ENCODE peak calls at places on chromosomes 6 and 20, in seven cellular contexts. One of them, this sample, is unnamed.

GRCh38 chr6:47852727-47853126 is 70.9 kb downstream of the OPN5 start:
- DNase-seq in DMS79: no peak
- DNase-seq in neural crest cell: no peak
- DNase-seq in activated T-cell treated with anti-CD3 and anti-CD28 coated beads for 48 hours: no peak
- DNase-seq in AG04449: no peak
- DNase-seq in stimulated activated CD4-positive, alpha-beta T cell treated with anti-CD3 and anti-CD28 coated beads, Interleukin-4, amount 100 ng/mL, for 48 hours: no peak
- DNase-seq in NT2/D1: no peak
- DNase-seq in this sample: no peak

GRCh38 chr20:4488407-4489339 is 233.0 kb upstream of the PRND start:
- DNase-seq in DMS79: no peak
- DNase-seq in neural crest cell: no peak
- DNase-seq in activated T-cell treated with anti-CD3 and anti-CD28 coated beads for 48 hours: no peak
- DNase-seq in AG04449: peak
- DNase-seq in stimulated activated CD4-positive, alpha-beta T cell treated with anti-CD3 and anti-CD28 coated beads, Interleukin-4, amount 100 ng/mL, for 48 hours: no peak
- DNase-seq in NT2/D1: no peak
- DNase-seq in this sample: no peak

GRCh38 chr6:135759831-135760230 is 91.7 kb upstream of the PDE7B start:
- DNase-seq in DMS79: no peak
- DNase-seq in neural crest cell: no peak
- DNase-seq in activated T-cell treated with anti-CD3 and anti-CD28 coated beads for 48 hours: no peak
- DNase-seq in AG04449: no peak
- DNase-seq in stimulated activated CD4-positive, alpha-beta T cell treated with anti-CD3 and anti-CD28 coated beads, Interleukin-4, amount 100 ng/mL, for 48 hours: no peak
- DNase-seq in NT2/D1: no peak
- DNase-seq in this sample: no peak

GRCh38 chr6:157514659-157515496 is 133.9 kb downstream of the ZDHHC14 start:
- DNase-seq in DMS79: no peak
- DNase-seq in neural crest cell: no peak
- DNase-seq in activated T-cell treated with anti-CD3 and anti-CD28 coated beads for 48 hours: no peak
- DNase-seq in AG04449: no peak
- DNase-seq in stimulated activated CD4-positive, alpha-beta T cell treated with anti-CD3 and anti-CD28 coated beads, Interleukin-4, amount 100 ng/mL, for 48 hours: no peak
- DNase-seq in NT2/D1: no peak
- DNase-seq in this sample: no peak

GRCh38 chr6:115972679-115973078 is 88.0 kb downstream of the FRK start:
- DNase-seq in DMS79: no peak
- DNase-seq in neural crest cell: no peak
- DNase-seq in activated T-cell treated with anti-CD3 and anti-CD28 coated beads for 48 hours: no peak
- DNase-seq in AG04449: no peak
- DNase-seq in stimulated activated CD4-positive, alpha-beta T cell treated with anti-CD3 and anti-CD28 coated beads, Interleukin-4, amount 100 ng/mL, for 48 hours: no peak
- DNase-seq in NT2/D1: no peak
- DNase-seq in this sample: no peak

GRCh38 chr20:33539129-33539528 is 49.2 kb downstream of the CBFA2T2 start:
- DNase-seq in DMS79: no peak
- DNase-seq in neural crest cell: no peak
- DNase-seq in activated T-cell treated with anti-CD3 and anti-CD28 coated beads for 48 hours: no peak
- DNase-seq in AG04449: no peak
- DNase-seq in stimulated activated CD4-positive, alpha-beta T cell treated with anti-CD3 and anti-CD28 coated beads, Interleukin-4, amount 100 ng/mL, for 48 hours: no peak
- DNase-seq in NT2/D1: no peak
- DNase-seq in this sample: no peak

GRCh38 chr6:116008470-116009229 is 52.0 kb downstream of the FRK start:
- DNase-seq in DMS79: no peak
- DNase-seq in neural crest cell: no peak
- DNase-seq in activated T-cell treated with anti-CD3 and anti-CD28 coated beads for 48 hours: no peak
- DNase-seq in AG04449: peak
- DNase-seq in stimulated activated CD4-positive, alpha-beta T cell treated with anti-CD3 and anti-CD28 coated beads, Interleukin-4, amount 100 ng/mL, for 48 hours: no peak
- DNase-seq in NT2/D1: no peak
- DNase-seq in this sample: no peak

GRCh38 chr6:157647261-157647915 is 175.7 kb upstream of the SNX9 start:
- DNase-seq in DMS79: no peak
- DNase-seq in neural crest cell: no peak
- DNase-seq in activated T-cell treated with anti-CD3 and anti-CD28 coated beads for 48 hours: no peak
- DNase-seq in AG04449: no peak
- DNase-seq in stimulated activated CD4-positive, alpha-beta T cell treated with anti-CD3 and anti-CD28 coated beads, Interleukin-4, amount 100 ng/mL, for 48 hours: no peak
- DNase-seq in NT2/D1: no peak
- DNase-seq in this sample: no peak

GRCh38 chr6:118783931-118784528 is 109.9 kb upstream of the ASF1A start:
- DNase-seq in DMS79: no peak
- DNase-seq in neural crest cell: no peak
- DNase-seq in activated T-cell treated with anti-CD3 and anti-CD28 coated beads for 48 hours: no peak
- DNase-seq in AG04449: no peak
- DNase-seq in stimulated activated CD4-positive, alpha-beta T cell treated with anti-CD3 and anti-CD28 coated beads, Interleukin-4, amount 100 ng/mL, for 48 hours: no peak
- DNase-seq in NT2/D1: no peak
- DNase-seq in this sample: no peak

GRCh38 chr6:142946924-142947701 is 2.1 kb upstream of the HIVEP2 start:
- DNase-seq in DMS79: peak
- DNase-seq in neural crest cell: peak
- DNase-seq in activated T-cell treated with anti-CD3 and anti-CD28 coated beads for 48 hours: peak
- DNase-seq in AG04449: no peak
- DNase-seq in stimulated activated CD4-positive, alpha-beta T cell treated with anti-CD3 and anti-CD28 coated beads, Interleukin-4, amount 100 ng/mL, for 48 hours: peak
- DNase-seq in NT2/D1: no peak
- DNase-seq in this sample: no peak

GRCh38 chr20:21203036-21203656 is 77.3 kb downstream of the KIZ start:
- DNase-seq in DMS79: no peak
- DNase-seq in neural crest cell: no peak
- DNase-seq in activated T-cell treated with anti-CD3 and anti-CD28 coated beads for 48 hours: no peak
- DNase-seq in AG04449: no peak
- DNase-seq in stimulated activated CD4-positive, alpha-beta T cell treated with anti-CD3 and anti-CD28 coated beads, Interleukin-4, amount 100 ng/mL, for 48 hours: no peak
- DNase-seq in NT2/D1: no peak
- DNase-seq in this sample: no peak

GRCh38 chr20:11902264-11902663 is 15.4 kb upstream of the BTBD3 start:
- DNase-seq in DMS79: peak
- DNase-seq in neural crest cell: no peak
- DNase-seq in activated T-cell treated with anti-CD3 and anti-CD28 coated beads for 48 hours: no peak
- DNase-seq in AG04449: peak
- DNase-seq in stimulated activated CD4-positive, alpha-beta T cell treated with anti-CD3 and anti-CD28 coated beads, Interleukin-4, amount 100 ng/mL, for 48 hours: no peak
- DNase-seq in NT2/D1: no peak
- DNase-seq in this sample: no peak

GRCh38 chr6:5457983-5458683 is 196.8 kb downstream of the FARS2 start:
- DNase-seq in DMS79: no peak
- DNase-seq in neural crest cell: no peak
- DNase-seq in activated T-cell treated with anti-CD3 and anti-CD28 coated beads for 48 hours: no peak
- DNase-seq in AG04449: no peak
- DNase-seq in stimulated activated CD4-positive, alpha-beta T cell treated with anti-CD3 and anti-CD28 coated beads, Interleukin-4, amount 100 ng/mL, for 48 hours: no peak
- DNase-seq in NT2/D1: no peak
- DNase-seq in this sample: no peak

GRCh38 chr6:71395731-71396409 is 107.3 kb downstream of the OGFRL1 start:
- DNase-seq in DMS79: no peak
- DNase-seq in neural crest cell: no peak
- DNase-seq in activated T-cell treated with anti-CD3 and anti-CD28 coated beads for 48 hours: no peak
- DNase-seq in AG04449: no peak
- DNase-seq in stimulated activated CD4-positive, alpha-beta T cell treated with anti-CD3 and anti-CD28 coated beads, Interleukin-4, amount 100 ng/mL, for 48 hours: no peak
- DNase-seq in NT2/D1: no peak
- DNase-seq in this sample: no peak

GRCh38 chr6:87210979-87211378 is 55.6 kb downstream of the ZNF292 start:
- DNase-seq in DMS79: no peak
- DNase-seq in neural crest cell: no peak
- DNase-seq in activated T-cell treated with anti-CD3 and anti-CD28 coated beads for 48 hours: peak
- DNase-seq in AG04449: no peak
- DNase-seq in stimulated activated CD4-positive, alpha-beta T cell treated with anti-CD3 and anti-CD28 coated beads, Interleukin-4, amount 100 ng/mL, for 48 hours: peak
- DNase-seq in NT2/D1: no peak
- DNase-seq in this sample: no peak

GRCh38 chr20:57398231-57398821 is 7.1 kb downstream of the RBM38 start:
- DNase-seq in DMS79: no peak
- DNase-seq in neural crest cell: no peak
- DNase-seq in activated T-cell treated with anti-CD3 and anti-CD28 coated beads for 48 hours: peak
- DNase-seq in AG04449: no peak
- DNase-seq in stimulated activated CD4-positive, alpha-beta T cell treated with anti-CD3 and anti-CD28 coated beads, Interleukin-4, amount 100 ng/mL, for 48 hours: peak
- DNase-seq in NT2/D1: no peak
- DNase-seq in this sample: no peak

GRCh38 chr20:2179233-2179580 is 77.6 kb downstream of the STK35 start:
- DNase-seq in DMS79: no peak
- DNase-seq in neural crest cell: no peak
- DNase-seq in activated T-cell treated with anti-CD3 and anti-CD28 coated beads for 48 hours: no peak
- DNase-seq in AG04449: no peak
- DNase-seq in stimulated activated CD4-positive, alpha-beta T cell treated with anti-CD3 and anti-CD28 coated beads, Interleukin-4, amount 100 ng/mL, for 48 hours: no peak
- DNase-seq in NT2/D1: no peak
- DNase-seq in this sample: no peak

GRCh38 chr6:87333591-87334181 is 4.6 kb upstream of the GJB7 start:
- DNase-seq in DMS79: no peak
- DNase-seq in neural crest cell: no peak
- DNase-seq in activated T-cell treated with anti-CD3 and anti-CD28 coated beads for 48 hours: no peak
- DNase-seq in AG04449: no peak
- DNase-seq in stimulated activated CD4-positive, alpha-beta T cell treated with anti-CD3 and anti-CD28 coated beads, Interleukin-4, amount 100 ng/mL, for 48 hours: no peak
- DNase-seq in NT2/D1: no peak
- DNase-seq in this sample: no peak

GRCh38 chr6:84773431-84774173 is 9.2 kb upstream of the TBX18 start:
- DNase-seq in DMS79: no peak
- DNase-seq in neural crest cell: peak
- DNase-seq in activated T-cell treated with anti-CD3 and anti-CD28 coated beads for 48 hours: no peak
- DNase-seq in AG04449: no peak
- DNase-seq in stimulated activated CD4-positive, alpha-beta T cell treated with anti-CD3 and anti-CD28 coated beads, Interleukin-4, amount 100 ng/mL, for 48 hours: no peak
- DNase-seq in NT2/D1: no peak
- DNase-seq in this sample: no peak

GRCh38 chr6:37624606-37625574 is 72.8 kb downstream of the MDGA1 start:
- DNase-seq in DMS79: peak
- DNase-seq in neural crest cell: no peak
- DNase-seq in activated T-cell treated with anti-CD3 and anti-CD28 coated beads for 48 hours: no peak
- DNase-seq in AG04449: no peak
- DNase-seq in stimulated activated CD4-positive, alpha-beta T cell treated with anti-CD3 and anti-CD28 coated beads, Interleukin-4, amount 100 ng/mL, for 48 hours: no peak
- DNase-seq in NT2/D1: no peak
- DNase-seq in this sample: peak

GRCh38 chr6:146719387-146719786 is 120.6 kb downstream of the ADGB start:
- DNase-seq in DMS79: no peak
- DNase-seq in neural crest cell: no peak
- DNase-seq in activated T-cell treated with anti-CD3 and anti-CD28 coated beads for 48 hours: no peak
- DNase-seq in AG04449: no peak
- DNase-seq in stimulated activated CD4-positive, alpha-beta T cell treated with anti-CD3 and anti-CD28 coated beads, Interleukin-4, amount 100 ng/mL, for 48 hours: no peak
- DNase-seq in NT2/D1: no peak
- DNase-seq in this sample: no peak

GRCh38 chr20:47016068-47016664 is 121.5 kb downstream of the EYA2 start:
- DNase-seq in DMS79: no peak
- DNase-seq in neural crest cell: no peak
- DNase-seq in activated T-cell treated with anti-CD3 and anti-CD28 coated beads for 48 hours: no peak
- DNase-seq in AG04449: no peak
- DNase-seq in stimulated activated CD4-positive, alpha-beta T cell treated with anti-CD3 and anti-CD28 coated beads, Interleukin-4, amount 100 ng/mL, for 48 hours: no peak
- DNase-seq in NT2/D1: no peak
- DNase-seq in this sample: no peak

GRCh38 chr6:38404900-38405556 is 234.7 kb downstream of the BTBD9 start:
- DNase-seq in DMS79: no peak
- DNase-seq in neural crest cell: no peak
- DNase-seq in activated T-cell treated with anti-CD3 and anti-CD28 coated beads for 48 hours: no peak
- DNase-seq in AG04449: no peak
- DNase-seq in stimulated activated CD4-positive, alpha-beta T cell treated with anti-CD3 and anti-CD28 coated beads, Interleukin-4, amount 100 ng/mL, for 48 hours: no peak
- DNase-seq in NT2/D1: no peak
- DNase-seq in this sample: no peak

GRCh38 chr6:77340331-77340730 is 123.0 kb downstream of the HTR1B start:
- DNase-seq in DMS79: no peak
- DNase-seq in neural crest cell: no peak
- DNase-seq in activated T-cell treated with anti-CD3 and anti-CD28 coated beads for 48 hours: no peak
- DNase-seq in AG04449: no peak
- DNase-seq in stimulated activated CD4-positive, alpha-beta T cell treated with anti-CD3 and anti-CD28 coated beads, Interleukin-4, amount 100 ng/mL, for 48 hours: no peak
- DNase-seq in NT2/D1: no peak
- DNase-seq in this sample: no peak

GRCh38 chr20:59752101-59752586 is 147.8 kb downstream of the PHACTR3 start:
- DNase-seq in DMS79: no peak
- DNase-seq in neural crest cell: no peak
- DNase-seq in activated T-cell treated with anti-CD3 and anti-CD28 coated beads for 48 hours: no peak
- DNase-seq in AG04449: no peak
- DNase-seq in stimulated activated CD4-positive, alpha-beta T cell treated with anti-CD3 and anti-CD28 coated beads, Interleukin-4, amount 100 ng/mL, for 48 hours: no peak
- DNase-seq in NT2/D1: no peak
- DNase-seq in this sample: no peak

GRCh38 chr20:49098136-49098535 is 52.0 kb downstream of the CSE1L start:
- DNase-seq in DMS79: no peak
- DNase-seq in neural crest cell: no peak
- DNase-seq in activated T-cell treated with anti-CD3 and anti-CD28 coated beads for 48 hours: no peak
- DNase-seq in AG04449: no peak
- DNase-seq in stimulated activated CD4-positive, alpha-beta T cell treated with anti-CD3 and anti-CD28 coated beads, Interleukin-4, amount 100 ng/mL, for 48 hours: no peak
- DNase-seq in NT2/D1: no peak
- DNase-seq in this sample: no peak

GRCh38 chr20:34705008-34705382 is 851 bp downstream of the TP53INP2 start:
- DNase-seq in DMS79: peak
- DNase-seq in neural crest cell: no peak
- DNase-seq in activated T-cell treated with anti-CD3 and anti-CD28 coated beads for 48 hours: no peak
- DNase-seq in AG04449: no peak
- DNase-seq in stimulated activated CD4-positive, alpha-beta T cell treated with anti-CD3 and anti-CD28 coated beads, Interleukin-4, amount 100 ng/mL, for 48 hours: no peak
- DNase-seq in NT2/D1: no peak
- DNase-seq in this sample: no peak

GRCh38 chr6:140436023-140436811 is 1061.8 kb upstream of the CITED2 start:
- DNase-seq in DMS79: no peak
- DNase-seq in neural crest cell: no peak
- DNase-seq in activated T-cell treated with anti-CD3 and anti-CD28 coated beads for 48 hours: no peak
- DNase-seq in AG04449: peak
- DNase-seq in stimulated activated CD4-positive, alpha-beta T cell treated with anti-CD3 and anti-CD28 coated beads, Interleukin-4, amount 100 ng/mL, for 48 hours: no peak
- DNase-seq in NT2/D1: peak
- DNase-seq in this sample: no peak

GRCh38 chr20:62416651-62417637 is 9.9 kb upstream of the CABLES2 start:
- DNase-seq in DMS79: no peak
- DNase-seq in neural crest cell: no peak
- DNase-seq in activated T-cell treated with anti-CD3 and anti-CD28 coated beads for 48 hours: no peak
- DNase-seq in AG04449: no peak
- DNase-seq in stimulated activated CD4-positive, alpha-beta T cell treated with anti-CD3 and anti-CD28 coated beads, Interleukin-4, amount 100 ng/mL, for 48 hours: no peak
- DNase-seq in NT2/D1: no peak
- DNase-seq in this sample: no peak

GRCh38 chr6:108559884-108560462 is 744 bp upstream of the FOXO3 start:
- DNase-seq in DMS79: peak
- DNase-seq in neural crest cell: peak
- DNase-seq in activated T-cell treated with anti-CD3 and anti-CD28 coated beads for 48 hours: peak
- DNase-seq in AG04449: no peak
- DNase-seq in stimulated activated CD4-positive, alpha-beta T cell treated with anti-CD3 and anti-CD28 coated beads, Interleukin-4, amount 100 ng/mL, for 48 hours: no peak
- DNase-seq in NT2/D1: no peak
- DNase-seq in this sample: peak

GRCh38 chr20:6730929-6731328 is 36.6 kb upstream of the BMP2 start:
- DNase-seq in DMS79: no peak
- DNase-seq in neural crest cell: no peak
- DNase-seq in activated T-cell treated with anti-CD3 and anti-CD28 coated beads for 48 hours: no peak
- DNase-seq in AG04449: no peak
- DNase-seq in stimulated activated CD4-positive, alpha-beta T cell treated with anti-CD3 and anti-CD28 coated beads, Interleukin-4, amount 100 ng/mL, for 48 hours: no peak
- DNase-seq in NT2/D1: no peak
- DNase-seq in this sample: no peak

GRCh38 chr6:160799801-160800200 is 97.8 kb downstream of the PLG start:
- DNase-seq in DMS79: no peak
- DNase-seq in neural crest cell: no peak
- DNase-seq in activated T-cell treated with anti-CD3 and anti-CD28 coated beads for 48 hours: no peak
- DNase-seq in AG04449: no peak
- DNase-seq in stimulated activated CD4-positive, alpha-beta T cell treated with anti-CD3 and anti-CD28 coated beads, Interleukin-4, amount 100 ng/mL, for 48 hours: no peak
- DNase-seq in NT2/D1: no peak
- DNase-seq in this sample: no peak

GRCh38 chr6:131807644-131808459 is at the start of gene ENPP1:
- DNase-seq in DMS79: no peak
- DNase-seq in neural crest cell: peak
- DNase-seq in activated T-cell treated with anti-CD3 and anti-CD28 coated beads for 48 hours: peak
- DNase-seq in AG04449: no peak
- DNase-seq in stimulated activated CD4-positive, alpha-beta T cell treated with anti-CD3 and anti-CD28 coated beads, Interleukin-4, amount 100 ng/mL, for 48 hours: peak
- DNase-seq in NT2/D1: peak
- DNase-seq in this sample: peak

GRCh38 chr6:2141644-2142290 is 103.6 kb downstream of the GMDS start:
- DNase-seq in DMS79: no peak
- DNase-seq in neural crest cell: no peak
- DNase-seq in activated T-cell treated with anti-CD3 and anti-CD28 coated beads for 48 hours: no peak
- DNase-seq in AG04449: no peak
- DNase-seq in stimulated activated CD4-positive, alpha-beta T cell treated with anti-CD3 and anti-CD28 coated beads, Interleukin-4, amount 100 ng/mL, for 48 hours: no peak
- DNase-seq in NT2/D1: no peak
- DNase-seq in this sample: no peak

GRCh38 chr6:31834704-31835375 is 7.3 kb downstream of the HSPA1B start:
- DNase-seq in DMS79: peak
- DNase-seq in neural crest cell: peak
- DNase-seq in activated T-cell treated with anti-CD3 and anti-CD28 coated beads for 48 hours: peak
- DNase-seq in AG04449: no peak
- DNase-seq in stimulated activated CD4-positive, alpha-beta T cell treated with anti-CD3 and anti-CD28 coated beads, Interleukin-4, amount 100 ng/mL, for 48 hours: peak
- DNase-seq in NT2/D1: no peak
- DNase-seq in this sample: peak

GRCh38 chr6:11278207-11278559 is 45.7 kb upstream of the NEDD9 start:
- DNase-seq in DMS79: no peak
- DNase-seq in neural crest cell: no peak
- DNase-seq in activated T-cell treated with anti-CD3 and anti-CD28 coated beads for 48 hours: no peak
- DNase-seq in AG04449: no peak
- DNase-seq in stimulated activated CD4-positive, alpha-beta T cell treated with anti-CD3 and anti-CD28 coated beads, Interleukin-4, amount 100 ng/mL, for 48 hours: no peak
- DNase-seq in NT2/D1: no peak
- DNase-seq in this sample: no peak

GRCh38 chr20:826695-827323 is 6.7 kb upstream of the FAM110A start:
- DNase-seq in DMS79: no peak
- DNase-seq in neural crest cell: no peak
- DNase-seq in activated T-cell treated with anti-CD3 and anti-CD28 coated beads for 48 hours: no peak
- DNase-seq in AG04449: no peak
- DNase-seq in stimulated activated CD4-positive, alpha-beta T cell treated with anti-CD3 and anti-CD28 coated beads, Interleukin-4, amount 100 ng/mL, for 48 hours: no peak
- DNase-seq in NT2/D1: no peak
- DNase-seq in this sample: no peak